ENCODE peak calls at places on chromosomes 11 and 22, in seven cellular contexts. Y, P, O, J, S, G and X are unnamed samples. For H3K4me1, the result is how much of the 10 kb centered on the place peaks cover.

GRCh38 chr22:33971561-33971961 is 51.3 kb upstream of the LARGE1 start:
- DNase-seq in Y (no peak), P (no peak), O (no peak), J (no peak), S (no peak), G (no peak), X (no peak)

GRCh38 chr22:36336246-36337182 is 51.3 kb downstream of the MYH9 start:
- DNase-seq in Y (no peak), P (no peak), O (no peak), J (no peak), S (no peak), G (no peak), X (no peak)

GRCh38 chr11:403021-403760 is 9.2 kb downstream of the PKP3 start:
- DNase-seq in Y (no peak), P (no peak), O (no peak), J (no peak), S (no peak), G (no peak), X (no peak)

GRCh38 chr22:27825174-27825573 is 23.6 kb upstream of the MN1 start:
- DNase-seq in Y (no peak), P (no peak), O (no peak), J (no peak), S (no peak), G (no peak), X (no peak)

GRCh38 chr11:101030015-101030414 is 99.6 kb downstream of the PGR start:
- DNase-seq in Y (no peak), P (no peak), O (peak), J (no peak), S (no peak), G (no peak), X (no peak)

GRCh38 chr11:940496-941135 is 14.9 kb downstream of the AP2A2 start:
- DNase-seq in Y (no peak), P (no peak), O (no peak), J (no peak), S (no peak), G (no peak), X (no peak)

GRCh38 chr22:20968281-20968977 is 1.4 kb downstream of the AIFM3 start:
- DNase-seq in Y (no peak), P (no peak), O (no peak), J (no peak), S (no peak), G (no peak), X (no peak)

GRCh38 chr11:78248191-78248590 is 59.5 kb downstream of the USP35 start:
- DNase-seq in Y (no peak), P (no peak), O (no peak), J (no peak), S (no peak), G (no peak), X (no peak)

GRCh38 chr11:83392556-83392955 is 106.4 kb upstream of the CCDC90B start:
- DNase-seq in Y (no peak), P (no peak), O (no peak), J (no peak), S (no peak), G (no peak), X (no peak)

GRCh38 chr22:38327805-38328204 is 10.6 kb upstream of the CSNK1E start:
- DNase-seq in Y (no peak), P (no peak), O (peak), J (no peak), S (no peak), G (no peak), X (no peak)

GRCh38 chr11:123250811-123251655 is 56.0 kb upstream of the CLMP start:
- DNase-seq in Y (no peak), P (no peak), O (no peak), J (no peak), S (no peak), G (no peak), X (no peak)

GRCh38 chr11:72641522-72641899 is 32.7 kb downstream of the PDE2A start:
- DNase-seq in Y (no peak), P (no peak), O (no peak), J (no peak), S (no peak), G (no peak), X (no peak)
- H3K4me3 ChIP-seq in Y (peak), P (no peak), O (no peak), J (no peak), S (no peak), G (peak), X (peak)

GRCh38 chr11:44947114-44947513 is 3.6 kb downstream of the TP53I11 start:
- DNase-seq in Y (no peak), P (no peak), O (no peak), J (no peak), S (no peak), G (no peak), X (no peak)
- H3K4me1 ChIP-seq in Y (under half), P (under half), O (under half), J (under half), S (under half), G (under half), X (under half)

GRCh38 chr11:33801821-33802413 is 27.6 kb upstream of the FBXO3 start:
- DNase-seq in Y (no peak), P (no peak), O (peak), J (no peak), S (no peak), G (peak), X (no peak)
- H3K4me3 ChIP-seq in Y (peak), P (no peak), O (peak), J (peak), S (no peak), G (peak), X (peak)

GRCh38 chr22:22678970-22679369 is 34.6 kb downstream of the GGTLC2 start:
- DNase-seq in Y (no peak), P (no peak), O (no peak), J (no peak), S (no peak), G (no peak), X (no peak)

GRCh38 chr22:22682196-22682595 is 37.8 kb downstream of the GGTLC2 start:
- DNase-seq in Y (no peak), P (no peak), O (no peak), J (no peak), S (no peak), G (no peak), X (no peak)

GRCh38 chr22:22683668-22684361 is 39.4 kb downstream of the GGTLC2 start:
- DNase-seq in Y (no peak), P (no peak), O (no peak), J (no peak), S (no peak), G (no peak), X (no peak)

GRCh38 chr22:22682807-22683667 is 38.6 kb downstream of the GGTLC2 start:
- DNase-seq in Y (peak), P (no peak), O (peak), J (no peak), S (no peak), G (no peak), X (no peak)

DNA sequence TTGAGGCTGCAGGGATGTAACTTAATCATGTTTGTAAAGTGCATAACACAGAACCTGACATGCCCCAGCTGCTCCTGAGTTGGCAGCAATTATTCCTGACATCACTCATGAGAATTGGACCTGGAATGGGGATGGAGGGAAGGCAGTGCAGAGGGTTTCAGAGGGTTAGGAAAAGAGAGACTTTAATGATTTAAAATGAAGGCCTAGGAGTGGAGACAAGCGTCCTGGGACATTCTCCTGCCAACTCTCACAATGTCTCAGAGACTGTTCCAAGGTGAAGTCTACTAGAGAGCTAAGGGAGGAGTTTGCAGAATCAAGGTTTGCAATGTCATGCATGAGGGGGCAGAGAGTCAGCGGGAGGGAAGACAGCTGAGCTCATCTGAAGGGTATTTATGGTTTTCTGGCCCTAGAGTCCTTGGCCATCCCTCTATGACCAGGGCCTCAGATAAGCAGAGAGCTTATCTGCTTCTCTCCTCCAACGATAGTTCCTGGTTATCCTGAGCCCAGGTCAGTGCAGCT is 36.9 kb downstream of the GGTLC2 start:
- DNase-seq in Y (no peak), P (no peak), O (peak), J (no peak), S (no peak), G (no peak), X (no peak)
- H3K4me1 ChIP-seq in Y (under half), P (under half), O (under half), J (under half), S (under half), G (under half), X (under half)